ENCODE peak calls at places on chromosomes 4 and X, in four cellular contexts. S is AG04450; O is K562; M is CD4-positive, alpha-beta T cell. U is an unnamed sample.

GRCh38 chr4:113209652-113210320 is 160.3 kb downstream of the ANK2 start:
- DNase-seq in M (no peak), O (no peak), S (no peak), U (no peak)

GRCh38 chr4:137956256-137956655 is 285.9 kb downstream of the SLC7A11 start:
- DNase-seq in O (no peak), S (no peak), M (no peak), U (peak; percentile 25)

GRCh38 chrX:1159515-1159914 is 52.9 kb downstream of the CRLF2 start:
- DNase-seq in S (no peak), M (no peak), O (no peak), U (no peak)

GRCh38 chr4:111797455-111798163 is 347.6 kb upstream of the FAM241A start:
- DNase-seq in S (no peak), M (no peak), O (no peak), U (no peak)

GRCh38 chr4:9898596-9899345 is 117.3 kb downstream of the DRD5 start:
- DNase-seq in S (no peak), M (no peak), O (no peak), U (peak; percentile 65)

GRCh38 chrX:100924370-100924769 is 4.3 kb downstream of the XKRX start:
- DNase-seq in M (no peak), O (no peak), S (no peak), U (no peak)

GRCh38 chr4:154329939-154330338 is 161.7 kb downstream of the DCHS2 start:
- DNase-seq in M (no peak), S (no peak), O (no peak), U (peak; percentile 69)

GRCh38 chrX:66039916-66040315 is at the start of gene VSIG4:
- DNase-seq in M (no peak), S (no peak), O (no peak), U (no peak)

GRCh38 chr4:141614878-141615586 is 21.4 kb upstream of the IL15 start:
- DNase-seq in S (no peak), M (no peak), O (no peak), U (no peak)

GRCh38 chrX:17567173-17567572 is 170.1 kb upstream of the SCML1 start:
- DNase-seq in M (no peak), S (no peak), O (no peak), U (no peak)

GRCh38 chr4:118224239-118224829 is 128.5 kb downstream of the PRSS12 start:
- DNase-seq in O (peak; percentile 18), M (no peak), S (peak; percentile 18), U (peak; percentile 81)

GRCh38 chr4:24849662-24850280 is 54.4 kb downstream of the SOD3 start:
- DNase-seq in O (no peak), S (no peak), M (no peak), U (no peak)

GRCh38 chrX:112147206-112147605 is 64.6 kb upstream of the TRPC5 start:
- DNase-seq in M (no peak), S (no peak), O (peak; percentile 7), U (no peak)

GRCh38 chrX:40173662-40174593 is 76.2 kb upstream of the BCOR start:
- DNase-seq in O (no peak), S (no peak), M (no peak), U (no peak)

DNA sequence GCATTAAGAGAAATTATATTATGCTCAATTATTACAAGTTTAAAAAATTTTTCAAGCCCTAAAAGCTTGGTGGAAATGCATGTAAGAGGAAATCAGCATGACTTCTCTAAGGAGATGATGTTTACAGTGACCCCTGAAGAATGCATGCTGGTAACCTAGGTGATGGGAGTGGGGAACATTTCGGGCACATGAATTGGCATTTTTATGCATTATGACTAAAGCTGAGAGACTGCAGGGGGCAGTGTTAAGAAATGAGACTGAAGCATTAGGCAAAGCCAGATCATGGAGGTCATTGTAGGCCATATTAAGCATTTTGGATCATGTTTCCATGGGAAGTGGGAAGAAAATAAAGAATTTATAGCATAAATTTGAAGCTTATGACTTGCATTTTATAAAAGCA is 421.3 kb downstream of the FAT4 start:
- DNase-seq in O (peak; percentile 7), M (no peak), S (no peak), U (peak; percentile 71)
- TF ChIP-seq CTCF in O (peak; percentile 10), M (no peak), S (peak; percentile 28), U (peak; percentile 18)

DNA sequence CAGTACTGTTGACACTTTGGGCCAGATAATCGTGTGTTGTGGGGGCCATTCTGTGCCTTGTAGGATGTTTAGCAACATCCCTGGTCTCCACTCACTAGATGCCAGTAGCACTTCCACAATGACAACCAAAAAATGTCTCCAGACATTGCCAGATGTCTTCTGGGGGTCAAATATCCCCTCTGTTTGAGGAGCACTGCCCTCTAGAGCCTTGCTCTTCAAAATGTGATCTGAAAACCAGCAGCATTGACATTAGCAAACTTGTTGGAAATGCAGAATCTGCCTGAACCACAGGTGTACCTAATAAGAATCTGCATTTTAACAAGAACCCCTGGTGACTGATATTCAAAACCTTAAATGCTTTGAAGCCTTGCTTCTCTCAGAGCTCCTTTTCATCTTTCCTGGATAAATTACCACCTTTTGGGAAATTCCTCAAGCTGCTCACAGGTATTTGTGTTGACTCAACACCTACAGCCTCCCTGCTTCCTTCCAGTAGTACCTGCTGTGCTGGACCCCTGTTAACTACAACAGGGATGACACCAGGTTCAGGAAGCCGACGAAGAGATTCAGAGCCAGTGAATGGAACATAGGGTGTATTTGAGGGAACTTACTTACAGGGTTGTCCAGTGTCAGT is 459.0 kb upstream of the NR3C2 start:
- DNase-seq in O (no peak), M (no peak), S (no peak), U (no peak)
- TF ChIP-seq CTCF in O (no peak), M (no peak), S (no peak), U (no peak)

GRCh38 chr4:83440899-83441298 is 14.7 kb downstream of the HELQ start:
- DNase-seq in S (no peak), O (no peak), M (no peak), U (no peak)

GRCh38 chr4:83438719-83439118 is 16.9 kb downstream of the HELQ start:
- DNase-seq in S (no peak), O (no peak), M (no peak), U (no peak)

GRCh38 chr4:83440148-83440814 is 15.3 kb downstream of the HELQ start:
- DNase-seq in S (no peak), O (no peak), M (no peak), U (no peak)

GRCh38 chr4:83431200-83431599 is 24.4 kb downstream of the HELQ start:
- DNase-seq in S (no peak), M (no peak), O (no peak), U (no peak)

GRCh38 chr4:83436680-83437079 is 18.9 kb downstream of the HELQ start:
- DNase-seq in O (no peak), S (no peak), M (no peak), U (no peak)
- TF ChIP-seq CTCF in O (no peak), S (no peak), M (no peak), U (no peak)

GRCh38 chr4:76729991-76730390 is 168.0 kb downstream of the SOWAHB start:
- DNase-seq in S (no peak), M (no peak), O (no peak), U (no peak)

GRCh38 chr4:76736434-76736833 is 161.5 kb downstream of the SOWAHB start:
- DNase-seq in O (no peak), M (no peak), S (peak; percentile 52), U (peak; percentile 58)

GRCh38 chr4:76732246-76732645 is 165.7 kb downstream of the SOWAHB start:
- DNase-seq in S (no peak), O (no peak), M (no peak), U (no peak)

GRCh38 chr4:76737180-76737579 is 160.8 kb downstream of the SOWAHB start:
- DNase-seq in S (no peak), M (no peak), O (no peak), U (no peak)

DNA sequence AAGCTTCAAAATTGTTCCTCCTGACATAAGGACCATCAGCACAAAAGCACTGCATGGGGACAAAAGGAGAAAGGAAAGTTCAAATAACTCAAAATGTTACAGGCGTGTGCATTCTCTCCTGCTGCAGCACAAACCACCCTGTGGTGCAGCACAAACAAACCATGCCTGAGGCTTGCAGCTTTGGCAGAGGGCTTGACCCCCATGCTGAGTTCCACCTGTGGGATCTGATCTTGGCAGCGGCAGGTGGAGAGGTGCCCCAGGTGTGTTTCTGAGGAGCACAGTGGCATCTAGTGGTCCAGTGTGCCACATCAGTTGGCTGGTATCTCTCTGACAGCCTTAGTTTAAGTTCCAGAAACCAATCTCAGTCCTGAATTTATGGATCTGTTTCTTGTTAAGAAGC is 164.6 kb downstream of the SOWAHB start:
- DNase-seq in M (no peak), O (no peak), S (no peak), U (no peak)
- TF ChIP-seq CTCF in M (no peak), O (no peak), S (peak; percentile 13), U (no peak)

DNA sequence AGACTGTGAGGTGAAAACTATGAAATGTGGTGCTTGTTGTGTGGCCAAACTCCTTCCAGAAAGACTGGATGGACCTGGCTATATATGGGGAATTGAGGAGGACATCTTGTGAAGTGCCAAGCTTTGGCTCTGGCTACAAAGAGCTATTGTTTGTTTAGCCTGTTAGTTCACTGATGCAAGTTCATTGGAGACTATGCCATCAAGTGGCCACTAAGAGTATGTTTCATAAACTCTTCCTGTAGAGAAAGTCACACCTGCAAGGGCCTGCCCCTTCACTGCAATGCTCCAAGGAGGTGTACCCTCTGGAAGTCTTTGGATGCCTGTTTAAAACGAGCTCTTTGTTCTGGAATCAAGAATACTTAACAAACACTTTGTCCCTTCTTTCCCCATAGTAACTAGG is 382.0 kb downstream of the GABRG1 start:
- DNase-seq in S (no peak), O (no peak), M (no peak), U (no peak)
- TF ChIP-seq CTCF in S (no peak), O (no peak), M (no peak), U (no peak)